ENCODE peak calls at places on chromosomes 2 and 18, in four cellular contexts. M, H, L and X are unnamed samples. For H3K36me3, the result is how much of the 10 kb centered on the place peaks cover.

GRCh38 chr2:11058129-11058528 is 97.1 kb upstream of the SLC66A3 start:
- DNase-seq in M (no peak), H (no peak), L (no peak), X (no peak)

GRCh38 chr2:232230557-232230956 is 148.0 kb upstream of the ALPP start:
- DNase-seq in L (no peak), H (no peak), M (peak), X (peak)

GRCh38 chr2:168118733-168119518 is 128.5 kb downstream of the STK39 start:
- DNase-seq in M (peak), H (peak), L (no peak), X (peak)

GRCh38 chr2:238401539-238401938 is 25.2 kb upstream of the ASB1 start:
- DNase-seq in M (no peak), L (no peak), H (no peak), X (no peak)

GRCh38 chr2:233074106-233074505 is 14.0 kb downstream of the INPP5D start:
- DNase-seq in L (no peak), M (no peak), H (no peak), X (no peak)

GRCh38 chr2:55161295-55162210 is 70.5 kb downstream of the CLHC1 start:
- DNase-seq in H (peak), L (no peak), M (no peak), X (no peak)

GRCh38 chr2:11102956-11103860 is 52.1 kb upstream of the SLC66A3 start:
- DNase-seq in H (no peak), L (no peak), M (no peak), X (no peak)

GRCh38 chr18:30967701-30968100 is 74.8 kb downstream of the DSC3 start:
- DNase-seq in L (no peak), H (no peak), M (no peak), X (no peak)

GRCh38 chr2:220228310-220229006 is 601.0 kb downstream of the SLC4A3 start:
- DNase-seq in L (no peak), H (no peak), M (no peak), X (peak)

GRCh38 chr18:66511810-66512209 is 92.1 kb downstream of the CDH19 start:
- DNase-seq in H (no peak), L (no peak), M (no peak), X (no peak)

GRCh38 chr18:26290388-26290787 is 64.1 kb downstream of the TAF4B start:
- DNase-seq in H (no peak), M (no peak), L (no peak), X (no peak)

GRCh38 chr2:233217892-233218377 is 33.5 kb upstream of the ATG16L1 start:
- DNase-seq in M (no peak), L (no peak), H (no peak), X (peak)

GRCh38 chr2:200862532-200863000 is 1.9 kb downstream of the CLK1 start:
- DNase-seq in M (peak), H (peak), L (peak), X (peak)

GRCh38 chr18:23716516-23716915 is 27.3 kb downstream of the LAMA3 start:
- DNase-seq in H (no peak), M (no peak), L (no peak), X (peak)

GRCh38 chr18:74896390-74896991 is 298.8 kb downstream of the ZNF407 start:
- DNase-seq in M (peak), H (peak), L (no peak), X (no peak)

GRCh38 chr2:29663266-29663665 is 258.1 kb downstream of the ALK start:
- DNase-seq in M (no peak), L (no peak), H (no peak), X (no peak)

GRCh38 chr2:231280861-231281260 is 82.4 kb downstream of the ARMC9 start:
- DNase-seq in L (no peak), H (no peak), M (no peak), X (no peak)

GRCh38 chr2:8484502-8485283 is 197.2 kb upstream of the ID2 start:
- DNase-seq in M (no peak), L (no peak), H (no peak), X (no peak)

GRCh38 chr2:20496069-20496468 is 49.2 kb downstream of the RHOB start:
- DNase-seq in H (no peak), L (no peak), M (no peak), X (peak)

GRCh38 chr2:171056307-171056706 is 104.4 kb downstream of the TLK1 start:
- DNase-seq in M (no peak), L (no peak), H (no peak), X (no peak)

GRCh38 chr2:181715033-181715630 is 34.8 kb upstream of the NEUROD1 start:
- DNase-seq in M (peak), L (peak), H (peak), X (peak)

GRCh38 chr2:26008851-26009566 is 24.9 kb upstream of the RAB10 start:
- DNase-seq in M (no peak), H (no peak), L (peak), X (no peak)

DNA sequence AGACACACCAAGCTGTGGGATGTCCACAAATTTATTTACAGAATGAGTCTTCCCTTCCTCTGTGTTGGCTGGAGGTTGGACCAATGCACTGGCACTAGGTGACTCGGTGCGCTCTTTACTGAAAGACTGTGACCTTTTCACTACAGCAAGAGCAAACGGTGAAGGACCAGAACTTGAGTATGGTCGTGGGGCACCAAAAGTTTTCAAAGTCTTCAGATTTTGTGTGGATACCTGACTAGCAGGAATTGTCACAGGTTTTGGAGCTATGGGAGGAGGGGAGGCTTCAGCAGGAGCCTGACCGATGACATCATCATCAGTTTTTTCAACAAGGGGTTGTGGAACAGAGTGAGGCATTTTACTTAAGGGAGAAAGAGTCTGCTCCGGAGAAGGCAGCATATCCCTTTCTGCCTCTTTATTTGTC is 73.0 kb upstream of the GRB14 start:
- DNase-seq in H (no peak), M (no peak), L (no peak), X (no peak)
- H3K36me3 ChIP-seq in H (under half), M (under half), L (under half), X (under half)

GRCh38 chr2:241666627-241667400 is 19.8 kb downstream of the DTYMK start:
- DNase-seq in L (no peak), M (peak), H (no peak), X (peak)
- H3K36me3 ChIP-seq in L (under half), M (under half), H (under half), X (under half)

GRCh38 chr18:48941672-48942071 is 9.1 kb downstream of the SMAD7 start:
- DNase-seq in H (peak), L (no peak), M (no peak), X (no peak)
- H3K36me3 ChIP-seq in H (under half), L (under half), M (under half), X (under half)

GRCh38 chr2:112648081-112648480 is 2.3 kb downstream of the SLC20A1 start:
- DNase-seq in L (no peak), M (no peak), H (peak), X (no peak)
- H3K36me3 ChIP-seq in L (under half), M (under half), H (under half), X (half or more)

DNA sequence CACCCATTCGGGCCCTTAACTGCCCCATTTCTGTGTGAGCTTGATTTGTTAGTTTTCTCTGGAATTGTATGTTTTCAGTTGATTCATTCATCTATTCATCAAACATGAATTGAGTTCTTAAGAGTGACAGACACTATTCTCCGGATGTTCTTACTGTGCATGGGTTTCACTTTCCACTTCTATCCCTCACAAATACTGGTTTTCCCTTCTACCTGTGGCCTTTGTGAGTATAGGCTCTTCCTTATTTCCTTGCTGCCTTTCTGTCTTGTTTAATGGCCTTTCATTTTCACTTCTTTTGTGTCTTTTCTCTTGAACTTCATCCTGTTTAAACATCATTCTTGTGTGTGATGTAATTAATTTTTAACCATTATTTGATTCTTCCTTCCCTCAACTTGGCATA is 90.7 kb downstream of the CRIM1 start:
- DNase-seq in M (no peak), L (no peak), H (no peak), X (no peak)
- H3K36me3 ChIP-seq in M (under half), L (under half), H (under half), X (under half)

GRCh38 chr2:9594361-9595063 is 36.3 kb downstream of the YWHAQ start:
- DNase-seq in M (no peak), H (peak), L (no peak), X (no peak)

GRCh38 chr2:9593936-9594335 is 36.9 kb downstream of the YWHAQ start:
- DNase-seq in H (no peak), M (no peak), L (no peak), X (no peak)

GRCh38 chr2:9599430-9599829 is 31.4 kb downstream of the YWHAQ start:
- DNase-seq in M (no peak), L (no peak), H (no peak), X (no peak)

GRCh38 chr2:9595746-9596145 is 35.1 kb downstream of the YWHAQ start:
- DNase-seq in L (no peak), H (no peak), M (no peak), X (no peak)

GRCh38 chr2:9596621-9597311 is 34.0 kb downstream of the YWHAQ start:
- DNase-seq in H (no peak), L (no peak), M (no peak), X (no peak)
- H3K36me3 ChIP-seq in H (under half), L (under half), M (under half), X (half or more)

GRCh38 chr18:76970749-76971148 is 148.4 kb downstream of the ZNF236 start:
- DNase-seq in H (no peak), L (no peak), M (no peak), X (no peak)

GRCh38 chr18:76971149-76971548 is 148.8 kb downstream of the ZNF236 start:
- DNase-seq in L (no peak), M (no peak), H (no peak), X (no peak)

GRCh38 chr18:76973512-76974302 is 151.3 kb downstream of the ZNF236 start:
- DNase-seq in H (no peak), L (no peak), M (no peak), X (no peak)

GRCh38 chr18:76972838-76973237 is 150.5 kb downstream of the ZNF236 start:
- DNase-seq in L (no peak), M (no peak), H (no peak), X (no peak)

DNA sequence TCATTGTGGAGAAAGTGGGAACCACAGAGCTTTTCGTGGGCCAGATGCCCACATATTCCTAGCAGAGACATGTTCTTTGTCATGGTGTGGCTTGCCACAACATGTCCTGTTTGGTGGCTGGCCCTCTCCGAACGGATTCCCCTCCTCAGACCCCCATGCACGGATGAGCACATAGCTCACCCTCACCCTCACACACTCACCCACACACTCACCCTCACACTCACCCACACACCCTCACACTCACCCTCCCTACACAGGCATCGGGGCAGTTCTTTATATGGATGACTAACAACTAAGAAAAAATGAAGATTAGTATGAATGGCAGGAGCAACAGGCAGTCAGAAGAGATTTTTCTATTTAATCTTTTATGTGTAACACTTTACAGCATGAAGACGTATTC is 149.9 kb downstream of the ZNF236 start:
- DNase-seq in H (no peak), L (no peak), M (no peak), X (no peak)
- H3K36me3 ChIP-seq in H (under half), L (under half), M (under half), X (under half)

GRCh38 chr2:38470115-38470514 is 93.0 kb upstream of the ATL2 start:
- DNase-seq in H (no peak), M (no peak), L (no peak), X (no peak)
- H3K36me3 ChIP-seq in H (under half), M (under half), L (under half), X (under half)

GRCh38 chr2:212686285-212686895 is 147.8 kb upstream of the ERBB4 start:
- DNase-seq in L (peak), M (peak), H (peak), X (peak)

GRCh38 chr2:212677466-212677865 is 138.9 kb upstream of the ERBB4 start:
- DNase-seq in L (no peak), M (peak), H (no peak), X (no peak)

GRCh38 chr2:212683346-212683745 is 144.7 kb upstream of the ERBB4 start:
- DNase-seq in H (no peak), L (no peak), M (no peak), X (no peak)
- H3K36me3 ChIP-seq in H (under half), L (under half), M (under half), X (under half)

DNA sequence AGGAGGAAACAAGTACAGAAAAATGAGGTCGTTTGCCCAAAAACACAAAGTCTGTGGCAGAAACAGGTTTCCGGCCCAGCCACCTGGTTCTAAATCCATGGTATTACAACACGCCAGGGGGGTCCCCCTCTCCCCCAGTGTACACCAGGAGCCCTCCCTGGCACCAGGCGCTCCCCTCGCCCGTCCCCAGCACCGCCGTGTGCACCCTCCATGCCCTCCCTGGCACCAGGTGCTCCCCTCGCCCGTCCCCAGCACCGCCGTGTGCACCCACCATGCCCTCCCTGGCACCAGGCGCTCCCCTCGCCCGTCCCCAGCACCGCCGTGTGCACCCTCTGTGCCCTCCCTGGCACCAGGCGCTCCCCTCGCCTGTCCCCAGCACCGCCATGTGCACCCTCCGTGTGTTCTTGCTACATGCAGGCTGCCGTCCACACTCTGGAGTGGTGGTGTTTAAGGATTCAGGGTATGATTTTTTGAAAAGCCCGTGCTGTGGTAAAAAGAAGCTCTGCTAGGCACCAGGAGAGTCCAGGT is 59.8 kb upstream of the NFATC1 start:
- DNase-seq in H (no peak), M (no peak), L (no peak), X (no peak)
- H3K36me3 ChIP-seq in H (under half), M (under half), L (under half), X (under half)